ENCODE peak calls at places on chromosomes 6 and 20, in four cellular contexts. G is K562, H is WTC11, L is HepG2. C is an unnamed sample.

GRCh38 chr20:25676164-25676809 is 20.4 kb downstream of the ZNF337 start:
- DNase-seq in H (no peak), G (no peak), L (peak; percentile 52), C (no peak)

GRCh38 chr20:438581-439469 is 23.5 kb downstream of the TBC1D20 start:
- DNase-seq in L (no peak), H (no peak), G (no peak), C (peak; percentile 13)

GRCh38 chr6:39091163-39091562 is 23.8 kb downstream of the SAYSD1 start:
- DNase-seq in H (no peak), L (no peak), G (no peak), C (no peak)

GRCh38 chr6:19587238-19587942 is 249.8 kb upstream of the ID4 start:
- DNase-seq in H (no peak), G (no peak), L (no peak), C (no peak)

GRCh38 chr6:155128971-155129370 is 133.9 kb downstream of the TIAM2 start:
- DNase-seq in H (no peak), L (no peak), G (no peak), C (no peak)

GRCh38 chr20:58546756-58547526 is 31.7 kb upstream of the APCDD1L start:
- DNase-seq in G (no peak), H (no peak), L (no peak), C (no peak)

GRCh38 chr20:33299111-33299603 is 16.1 kb downstream of the BPIFB1 start:
- DNase-seq in H (peak; percentile 93), L (peak; percentile 63), G (peak; percentile 89), C (no peak)

GRCh38 chr6:149859368-149859767 is 4.8 kb downstream of the LRP11 start:
- DNase-seq in H (no peak), G (no peak), L (peak; percentile 90), C (no peak)

GRCh38 chr6:133890941-133891813 is 2.3 kb downstream of the TCF21 start:
- DNase-seq in H (peak; percentile 64), L (no peak), G (no peak), C (no peak)

GRCh38 chr6:2891768-2892170 is 11.3 kb downstream of the SERPINB9 start:
- DNase-seq in L (no peak), G (no peak), H (no peak), C (peak; percentile 89)

GRCh38 chr20:50372770-50373088 is 137.5 kb upstream of the PTPN1 start:
- DNase-seq in H (no peak), L (peak; percentile 80), G (peak; percentile 37), C (no peak)

GRCh38 chr20:50374541-50375078 is 135.6 kb upstream of the PTPN1 start:
- DNase-seq in L (no peak), H (no peak), G (no peak), C (no peak)

GRCh38 chr20:50373674-50374286 is 136.4 kb upstream of the PTPN1 start:
- DNase-seq in G (peak; percentile 31), H (no peak), L (no peak), C (no peak)

GRCh38 chr20:50370036-50370566 is 140.1 kb upstream of the PTPN1 start:
- DNase-seq in H (no peak), L (no peak), G (no peak), C (no peak)

GRCh38 chr20:50371878-50372769 is 138.1 kb upstream of the PTPN1 start:
- DNase-seq in G (no peak), H (no peak), L (peak; percentile 55), C (no peak)
- TF ChIP-seq NR2C2 in G (no peak), H (no peak), L (no peak), C (no peak)

GRCh38 chr6:141955621-141956020 is 177.1 kb upstream of the GJE1 start:
- DNase-seq in G (no peak), H (no peak), L (no peak), C (no peak)

GRCh38 chr6:141953072-141953471 is 179.7 kb upstream of the GJE1 start:
- DNase-seq in G (no peak), H (no peak), L (no peak), C (no peak)

GRCh38 chr6:141957271-141957670 is 175.5 kb upstream of the GJE1 start:
- DNase-seq in H (no peak), L (no peak), G (no peak), C (no peak)

GRCh38 chr6:141956868-141957267 is 175.9 kb upstream of the GJE1 start:
- DNase-seq in L (no peak), H (no peak), G (no peak), C (no peak)

GRCh38 chr6:141956046-141956761 is 176.5 kb upstream of the GJE1 start:
- DNase-seq in G (no peak), H (no peak), L (no peak), C (no peak)
- TF ChIP-seq NR2C2 in G (no peak), H (no peak), L (no peak), C (no peak)

DNA sequence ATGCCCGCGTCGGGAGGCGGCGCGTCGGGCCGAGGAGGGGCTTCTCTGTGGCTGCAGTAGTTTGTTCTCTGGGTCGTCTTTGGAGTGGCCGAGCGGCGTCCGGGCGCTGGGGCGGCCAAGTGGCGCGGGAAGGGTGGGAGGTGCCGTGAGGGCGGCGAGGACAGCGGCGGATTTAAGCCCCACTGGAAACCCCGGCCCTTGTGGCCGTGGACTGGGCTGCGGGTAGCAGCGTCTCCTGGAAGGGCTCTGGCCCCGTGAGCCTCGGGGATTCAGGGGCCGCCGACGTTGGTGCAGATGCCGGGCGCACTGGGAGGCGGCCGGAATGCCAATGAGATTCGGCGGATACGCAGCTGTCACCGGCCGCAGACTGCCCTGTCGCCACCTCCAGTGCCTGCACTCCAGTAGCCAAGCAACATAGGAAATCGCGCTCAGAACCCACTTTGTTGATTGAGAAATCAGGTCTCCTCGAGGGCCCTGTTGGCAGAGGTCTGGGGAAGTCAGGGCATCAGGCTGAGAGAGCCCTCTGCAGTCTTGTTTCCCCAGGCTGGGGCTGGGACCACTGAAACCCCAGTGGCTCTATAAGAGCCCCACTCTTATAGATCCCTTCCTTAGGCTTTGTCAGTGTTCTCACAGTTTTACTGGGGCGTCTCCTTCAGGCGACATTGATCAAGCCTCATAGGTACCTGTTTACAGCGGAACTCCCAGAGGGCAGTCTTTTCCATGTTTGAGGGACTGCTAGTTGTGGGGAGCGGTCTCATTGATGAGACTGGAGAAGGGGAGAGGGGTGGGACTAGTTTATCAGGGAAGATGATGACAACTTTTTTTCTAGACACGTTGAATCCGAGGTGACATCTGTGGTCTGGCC is 642 bp downstream of the GZF1 start:
- DNase-seq in G (no peak), L (peak; percentile 46), H (peak; percentile 35), C (no peak)
- TF ChIP-seq NR2C2 in G (no peak), L (no peak), H (no peak), C (no peak)

GRCh38 chr6:21469213-21469612 is 124.3 kb upstream of the SOX4 start:
- DNase-seq in G (no peak), L (peak; percentile 61), H (no peak), C (no peak)
- TF ChIP-seq NR2C2 in G (no peak), L (no peak), H (no peak), C (no peak)

DNA sequence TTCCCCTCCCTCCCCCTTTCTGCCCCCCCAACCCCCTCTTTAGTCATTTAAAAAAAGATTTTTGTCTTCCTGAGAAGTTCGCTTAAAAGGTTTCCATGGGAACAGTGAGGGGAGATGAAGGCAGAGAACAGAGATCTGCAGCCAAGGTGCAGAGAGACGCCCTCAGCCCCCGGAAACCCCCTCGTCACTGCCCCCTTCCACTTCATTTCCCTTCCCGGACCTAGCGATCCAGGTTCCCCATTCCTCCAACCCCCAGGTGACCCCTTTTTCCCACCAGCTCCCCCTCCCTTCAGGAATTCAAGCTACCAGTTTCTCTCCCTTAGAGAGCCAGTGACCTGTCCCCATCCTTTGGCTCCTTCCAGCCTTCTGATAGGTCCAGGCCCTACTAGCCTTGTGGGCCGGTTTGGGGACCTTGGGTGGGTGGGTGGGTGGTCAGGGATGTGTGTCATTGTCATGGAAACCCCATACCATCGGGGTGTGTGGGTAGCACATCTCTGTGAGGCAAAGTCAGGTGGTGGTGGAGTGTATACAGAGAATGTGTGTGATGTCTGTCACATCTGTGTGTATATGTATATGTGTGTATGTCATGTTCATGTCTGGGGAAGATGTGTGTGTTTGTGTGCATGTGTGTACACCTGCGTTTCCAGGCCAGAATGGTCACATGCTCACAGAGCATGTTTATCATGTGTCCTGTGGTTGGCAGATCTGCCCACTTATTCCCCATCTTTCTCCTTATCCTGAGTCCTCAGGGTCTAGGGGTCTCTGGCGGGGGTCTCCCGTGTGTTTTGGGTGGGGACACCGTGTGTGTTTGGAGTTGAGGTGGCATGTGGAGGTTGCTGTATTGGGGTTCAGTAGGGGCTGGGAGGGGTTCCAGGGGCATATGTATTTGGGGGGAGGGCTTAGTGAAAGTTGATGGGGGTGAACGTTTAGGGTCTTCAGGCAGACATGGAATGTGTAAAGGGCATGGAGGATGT is 7.0 kb downstream of the SYNGAP1 start:
- DNase-seq in L (no peak), G (no peak), H (no peak), C (no peak)
- TF ChIP-seq NR2C2 in L (no peak), G (no peak), H (no peak), C (no peak)

C was measured in GM12878.